ENCODE peak calls at places on chromosome 2, in ten cellular contexts. X, A, L, P, G, M, S, I, V and T are unnamed samples.

GRCh38 chr2:3037196-3038194 is 340.1 kb downstream of the EIPR1 start:
- DNase-seq in X (no peak), A (no peak), L (no peak), P (no peak), G (no peak), M (no peak), S (no peak), I (no peak), V (no peak), T (no peak)

GRCh38 chr2:237627463-237628321 is at the start of gene LRRFIP1:
- DNase-seq in X (no peak), A (no peak), L (no peak), P (no peak), G (peak; percentile 34), M (peak; percentile 37), S (no peak), I (peak; percentile 35), V (peak; percentile 17), T (no peak)

GRCh38 chr2:208204166-208204565 is 14.3 kb upstream of the C2orf80 start:
- DNase-seq in X (no peak), A (no peak), L (no peak), P (no peak), G (no peak), M (no peak), S (no peak), I (no peak), V (no peak), T (no peak)

GRCh38 chr2:133241231-133241575 is 327.1 kb downstream of the NCKAP5 start:
- DNase-seq in X (peak; percentile 75), A (no peak), L (no peak), P (no peak), G (no peak), M (no peak), S (no peak), I (no peak), V (no peak), T (peak; percentile 46)

GRCh38 chr2:6352906-6353515 is 512.7 kb downstream of the CMPK2 start:
- DNase-seq in X (peak; percentile 44), A (no peak), L (no peak), P (no peak), G (peak; percentile 42), M (peak; percentile 81), S (peak; percentile 20), I (no peak), V (peak; percentile 80), T (no peak)

GRCh38 chr2:240479111-240479501 is 43.6 kb downstream of the GPC1 start:
- DNase-seq in X (no peak), A (no peak), L (peak; percentile 0), P (no peak), G (no peak), M (no peak), S (no peak), I (no peak), V (no peak), T (no peak)

GRCh38 chr2:46548103-46548486 is 68.7 kb downstream of the TMEM247 start:
- DNase-seq in X (no peak), A (no peak), L (no peak), P (no peak), G (no peak), M (no peak), S (no peak), I (no peak), V (no peak), T (no peak)

GRCh38 chr2:196112408-196113039 is 43.9 kb upstream of the DNAH7 start:
- DNase-seq in X (peak; percentile 96), A (no peak), L (no peak), P (peak; percentile 88), G (no peak), M (peak; percentile 68), S (no peak), I (peak; percentile 85), V (no peak), T (peak; percentile 83)

GRCh38 chr2:43343573-43344304 is 117.3 kb upstream of the ZFP36L2 start:
- DNase-seq in X (peak; percentile 90), A (no peak), L (no peak), P (peak; percentile 91), G (peak; percentile 67), M (no peak), S (no peak), I (peak; percentile 93), V (peak; percentile 78), T (peak; percentile 45)

GRCh38 chr2:30222636-30223360 is 8.5 kb upstream of the LBH start:
- DNase-seq in X (no peak), A (no peak), L (no peak), P (no peak), G (no peak), M (peak; percentile 75), S (no peak), I (no peak), V (no peak), T (no peak)

GRCh38 chr2:45170191-45170975 is 161.1 kb upstream of the SIX2 start:
- DNase-seq in X (no peak), A (no peak), L (no peak), P (no peak), G (no peak), M (no peak), S (peak; percentile 9), I (no peak), V (no peak), T (no peak)

GRCh38 chr2:45169339-45170190 is 160.3 kb upstream of the SIX2 start:
- DNase-seq in X (no peak), A (no peak), L (no peak), P (peak; percentile 38), G (peak; percentile 16), M (no peak), S (peak; percentile 17), I (peak; percentile 52), V (no peak), T (no peak)

GRCh38 chr2:45166229-45166890 is 157.1 kb upstream of the SIX2 start:
- DNase-seq in X (no peak), A (no peak), L (no peak), P (no peak), G (no peak), M (no peak), S (no peak), I (no peak), V (no peak), T (no peak)

GRCh38 chr2:45168731-45169338 is 159.6 kb upstream of the SIX2 start:
- DNase-seq in X (no peak), A (no peak), L (no peak), P (no peak), G (peak; percentile 27), M (no peak), S (peak; percentile 20), I (peak; percentile 32), V (no peak), T (no peak)

GRCh38 chr2:45167885-45168284 is 158.6 kb upstream of the SIX2 start:
- DNase-seq in X (no peak), A (no peak), L (no peak), P (no peak), G (no peak), M (no peak), S (no peak), I (no peak), V (no peak), T (no peak)
- H3K4me3 ChIP-seq in X (no peak overlapping the region), A (no peak overlapping the region), L (no peak overlapping the region), P (no peak overlapping the region), G (no peak overlapping the region), M (no peak overlapping the region), S (no peak overlapping the region), I (no peak overlapping the region), V (no peak overlapping the region), T (no peak overlapping the region)

DNA sequence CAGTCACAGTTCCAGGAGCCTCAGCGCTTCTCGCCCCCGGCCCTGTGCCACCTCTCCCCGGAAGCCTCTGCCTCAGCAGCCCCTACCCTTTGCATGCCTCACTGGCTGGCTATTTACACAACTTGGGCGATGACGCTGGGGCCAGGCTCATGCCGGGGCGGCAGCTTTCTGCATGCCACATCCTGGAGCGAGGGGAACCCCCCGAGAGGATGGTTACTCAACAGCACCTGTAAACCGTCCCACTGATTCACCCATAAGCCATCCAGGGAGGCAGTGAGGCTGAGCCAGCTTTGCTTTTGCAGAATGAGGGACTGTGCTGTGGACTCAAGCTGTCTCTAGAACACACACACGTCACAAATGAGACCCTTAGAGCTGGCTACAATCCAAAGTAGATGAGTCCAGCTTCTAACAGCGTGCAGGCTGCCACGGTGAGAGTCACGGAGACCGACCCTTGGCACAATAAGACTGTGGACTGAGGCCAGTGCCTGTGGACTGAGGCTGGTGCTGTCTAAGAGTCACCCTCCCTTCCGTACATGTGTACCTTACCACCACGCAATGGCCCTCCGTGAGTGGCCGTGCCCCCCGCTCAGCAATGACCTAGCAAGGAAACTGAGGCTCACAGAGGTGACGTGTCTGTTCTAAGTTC is 45.6 kb upstream of the ODC1 start:
- DNase-seq in X (peak; percentile 49), A (no peak), L (peak; percentile 71), P (peak; percentile 37), G (no peak), M (no peak), S (peak; percentile 61), I (peak; percentile 34), V (peak; percentile 65), T (peak; percentile 55)
- TF ChIP-seq CTCF in X (no peak), A (no peak), L (no peak), P (no peak), G (no peak), M (no peak), S (no peak), I (no peak), V (no peak), T (no peak)

DNA sequence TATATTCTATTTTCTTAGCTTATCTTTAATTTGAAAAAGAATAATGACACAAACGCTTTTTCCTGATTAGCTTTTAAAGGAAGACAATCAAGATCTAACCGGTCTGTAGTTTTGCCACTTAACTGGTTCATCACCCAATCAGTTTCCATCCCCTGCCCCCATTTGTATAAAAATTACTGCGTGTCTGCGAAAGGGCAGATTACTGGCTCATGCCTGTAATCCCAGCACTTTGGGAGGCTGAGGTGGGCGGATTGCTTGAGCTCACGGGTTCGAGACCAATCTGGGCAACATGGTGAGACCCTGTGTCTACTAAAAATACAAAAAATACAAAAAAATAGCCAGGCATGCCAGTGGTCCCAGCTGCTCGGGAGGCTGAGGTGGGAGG is 2.4 kb downstream of the CEBPZOS start:
- DNase-seq in X (no peak), A (no peak), L (no peak), P (no peak), G (no peak), M (no peak), S (no peak), I (no peak), V (no peak), T (no peak)
- H3K4me3 ChIP-seq in X (no peak overlapping the region), A (no peak overlapping the region), L (no peak overlapping the region), P (no peak overlapping the region), G (no peak overlapping the region), M (no peak overlapping the region), S (no peak overlapping the region), I (no peak overlapping the region), V (no peak overlapping the region), T (no peak overlapping the region)

GRCh38 chr2:160019374-160020098 is 42.9 kb downstream of the PLA2R1 start:
- DNase-seq in X (no peak), A (no peak), L (no peak), P (no peak), G (no peak), M (no peak), S (no peak), I (no peak), V (no peak), T (no peak)

DNA sequence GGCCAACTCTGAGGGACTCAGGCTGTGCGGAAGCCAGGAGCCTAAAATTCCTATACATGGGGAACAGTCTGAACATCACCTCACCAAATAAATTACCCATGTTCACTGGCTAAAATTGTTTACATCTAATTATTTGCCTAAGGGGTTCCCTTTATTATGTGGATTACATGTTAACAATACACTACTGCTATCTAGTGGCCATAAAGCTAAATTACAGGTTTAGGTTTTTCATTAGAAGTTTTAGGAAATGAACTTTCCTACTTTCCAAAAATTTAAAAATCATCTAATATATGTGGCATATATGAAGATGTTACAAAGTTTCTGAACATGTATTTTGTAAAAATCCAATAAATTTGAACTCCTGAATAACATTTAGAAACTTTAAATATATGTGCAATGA is 40.3 kb downstream of the PLA2R1 start:
- DNase-seq in X (no peak), A (no peak), L (peak; percentile 17), P (no peak), G (no peak), M (no peak), S (no peak), I (no peak), V (no peak), T (no peak)
- TF ChIP-seq CTCF in X (peak; percentile 26), A (peak; percentile 31), L (peak; percentile 34), P (peak; percentile 30), G (no peak), M (peak; percentile 49), S (peak; percentile 51), I (peak; percentile 10), V (peak; percentile 9), T (no peak)